ENCODE peak calls at places on chromosomes 4 and X, in ten cellular contexts. E is GM23248, C is hepatocyte, I is GM23338, A is HCT116, G is MM.1S, O is SK-N-SH, S is PC-9, M is PC-3, H is OCI-LY7. F is an unnamed sample. For H3K9me2, the result is how much of the 10 kb centered on the place peaks cover.

GRCh38 chrX:119036369-119037029 is 36.3 kb upstream of the CT47C1 start:
- DNase-seq in G (no peak), A (no peak), S (peak), E (peak), I (no peak), H (no peak), C (no peak), M (peak), O (no peak), F (no peak)

GRCh38 chr4:63524764-63525163 is 884.5 kb downstream of the TECRL start:
- DNase-seq in O (no peak), S (no peak), H (no peak), M (no peak), C (no peak), I (no peak), E (no peak), A (no peak), G (no peak), F (no peak)

GRCh38 chr4:138992676-138993075 is 22.9 kb upstream of the NOCT start:
- DNase-seq in H (no peak), O (no peak), A (no peak), C (no peak), E (no peak), M (no peak), G (no peak), S (no peak), I (no peak), F (no peak)

GRCh38 chrX:131704136-131704695 is 160.3 kb downstream of the OR13H1 start:
- DNase-seq in S (peak), A (no peak), M (peak), E (peak), G (peak), O (peak), I (peak), C (no peak), H (no peak), F (peak)

GRCh38 chr4:100497729-100498250 is 20.0 kb downstream of the EMCN start:
- DNase-seq in I (no peak), S (no peak), A (no peak), C (no peak), H (no peak), M (no peak), O (no peak), E (peak), G (no peak), F (no peak)

GRCh38 chr4:27412617-27413016 is 552.0 kb downstream of the STIM2 start:
- DNase-seq in O (no peak), A (no peak), I (peak), C (no peak), E (no peak), M (peak), S (no peak), G (no peak), H (no peak), F (no peak)

GRCh38 chr4:91997045-91997444 is 306.7 kb upstream of the GRID2 start:
- DNase-seq in E (no peak), S (no peak), O (no peak), I (no peak), G (no peak), H (no peak), C (no peak), M (no peak), A (no peak), F (no peak)

GRCh38 chrX:47585273-47585672 is 3.0 kb downstream of the TIMP1 start:
- DNase-seq in E (no peak), M (no peak), A (no peak), G (no peak), H (no peak), O (no peak), I (peak), S (no peak), C (peak), F (no peak)

GRCh38 chrX:115696939-115697338 is 136.0 kb downstream of the PLS3 start:
- DNase-seq in E (no peak), G (no peak), C (no peak), I (no peak), H (no peak), S (no peak), O (no peak), M (no peak), A (no peak), F (no peak)

GRCh38 chr4:180148737-180149136 is 2094.5 kb upstream of the TENM3 start:
- DNase-seq in O (no peak), G (no peak), M (no peak), C (no peak), E (no peak), S (no peak), H (no peak), I (no peak), A (no peak), F (no peak)

GRCh38 chr4:141306331-141306730 is 85.6 kb downstream of the ZNF330 start:
- DNase-seq in A (no peak), G (no peak), M (no peak), E (no peak), O (no peak), S (no peak), I (no peak), C (no peak), H (no peak), F (no peak)
- H3K27ac ChIP-seq in A (no peak), G (no peak), M (no peak), E (no peak), O (no peak), S (no peak), I (no peak), C (no peak), H (no peak), F (no peak)

DNA sequence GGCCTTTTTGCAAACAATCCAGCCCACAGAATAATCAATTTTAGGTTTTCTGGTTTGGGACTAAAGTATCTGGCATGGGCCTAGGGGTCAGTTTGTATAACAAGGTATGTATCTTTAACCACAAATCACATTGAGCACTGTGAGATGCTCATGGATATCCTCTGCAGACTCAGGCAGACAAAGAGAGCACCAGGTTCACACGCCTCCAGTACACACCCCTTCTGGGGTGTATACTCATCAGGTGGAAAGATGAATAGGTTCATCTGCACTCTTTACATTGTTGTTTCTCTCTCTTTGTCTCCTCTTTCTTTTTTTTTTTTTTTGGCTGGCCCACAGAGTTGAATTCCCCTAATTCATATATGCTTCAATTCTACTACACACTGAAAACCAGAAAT is 21.1 kb downstream of the TEC start:
- DNase-seq in H (no peak), I (no peak), C (no peak), G (no peak), E (no peak), O (no peak), M (no peak), S (no peak), A (no peak), F (no peak)
- H3K9me2 ChIP-seq in H (under half), I (under half), C (under half), G (under half), E (under half), O (under half), M (under half), S (under half), A (under half), F (under half)

GRCh38 chr4:147813107-147813773 is 81.4 kb downstream of the ARHGAP10 start:
- DNase-seq in E (peak), H (no peak), M (no peak), C (no peak), G (no peak), S (no peak), A (no peak), O (no peak), I (no peak), F (no peak)
- H3K27ac ChIP-seq in E (peak), H (no peak), M (no peak), C (no peak), G (no peak), S (no peak), A (no peak), O (peak), I (no peak), F (no peak)

GRCh38 chrX:40327085-40327484 is 229.3 kb upstream of the BCOR start:
- DNase-seq in C (no peak), H (no peak), O (no peak), S (no peak), G (no peak), M (no peak), E (no peak), A (no peak), I (no peak), F (no peak)

GRCh38 chrX:40320819-40321218 is 223.1 kb upstream of the BCOR start:
- DNase-seq in S (no peak), G (no peak), A (no peak), I (no peak), H (no peak), M (no peak), O (no peak), E (no peak), C (no peak), F (no peak)

GRCh38 chrX:40326186-40326965 is 228.6 kb upstream of the BCOR start:
- DNase-seq in O (no peak), G (no peak), C (no peak), I (no peak), H (no peak), A (no peak), M (peak), S (no peak), E (peak), F (no peak)

GRCh38 chrX:40323977-40324376 is 226.2 kb upstream of the BCOR start:
- DNase-seq in C (no peak), S (no peak), M (no peak), O (no peak), G (no peak), A (no peak), H (no peak), I (no peak), E (no peak), F (no peak)

DNA sequence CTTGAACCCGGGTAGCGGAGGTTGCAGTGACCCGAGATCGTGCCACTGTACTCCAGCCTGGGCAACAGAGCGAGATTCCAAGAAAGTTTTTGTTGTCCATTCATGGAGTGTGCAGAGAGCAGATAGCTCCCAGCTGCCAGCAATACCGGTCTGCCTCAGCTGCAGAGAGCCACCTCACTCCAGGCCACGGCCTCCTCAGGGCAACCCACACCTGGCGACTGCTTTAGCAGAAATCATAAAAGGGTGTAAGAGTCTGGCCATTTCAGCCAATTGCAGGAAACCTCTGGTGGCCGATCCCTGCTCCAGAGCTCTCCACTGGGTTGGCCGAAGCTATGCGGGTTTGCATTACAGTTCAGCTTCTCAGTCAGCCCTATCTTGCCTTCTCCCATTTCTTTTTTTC is 227.4 kb upstream of the BCOR start:
- DNase-seq in C (no peak), M (no peak), S (no peak), E (no peak), A (no peak), H (no peak), G (no peak), O (no peak), I (no peak), F (no peak)
- H3K9me2 ChIP-seq in C (under half), M (under half), S (under half), E (under half), A (under half), H (under half), G (under half), O (under half), I (under half), F (under half)

GRCh38 chrX:45775462-45775861 is 574.8 kb upstream of the DIPK2B start:
- DNase-seq in O (no peak), A (no peak), I (peak), M (peak), E (peak), C (no peak), S (peak), H (no peak), G (no peak), F (no peak)
- H3K27ac ChIP-seq in O (peak), A (peak), I (no peak), M (peak), E (peak), C (no peak), S (peak), H (no peak), G (no peak), F (no peak)

GRCh38 chrX:32451954-32452518 is 759.3 kb downstream of the DMD start:
- DNase-seq in I (no peak), H (no peak), M (no peak), G (no peak), A (no peak), S (no peak), O (no peak), C (no peak), E (no peak), F (no peak)

GRCh38 chrX:32447640-32448039 is 763.7 kb downstream of the DMD start:
- DNase-seq in O (no peak), E (no peak), M (no peak), A (no peak), I (no peak), G (no peak), H (no peak), S (no peak), C (no peak), F (no peak)

GRCh38 chrX:32448320-32448719 is 763.0 kb downstream of the DMD start:
- DNase-seq in S (no peak), G (peak), I (peak), O (no peak), E (no peak), A (no peak), H (peak), C (no peak), M (no peak), F (peak)

GRCh38 chrX:32443841-32444240 is 767.5 kb downstream of the DMD start:
- DNase-seq in G (no peak), M (no peak), S (no peak), H (peak), E (no peak), A (no peak), I (no peak), O (no peak), C (no peak), F (peak)

GRCh38 chrX:32448945-32449344 is 762.4 kb downstream of the DMD start:
- DNase-seq in I (no peak), H (peak), M (no peak), E (no peak), S (no peak), A (no peak), G (peak), O (no peak), C (no peak), F (no peak)
- H3K9me2 ChIP-seq in I (under half), H (under half), M (under half), E (under half), S (under half), A (under half), G (under half), O (under half), C (under half), F (under half)